ENCODE peak calls at places on chromosome 14, in seven cellular contexts. W, S, V, F, H, U and D are unnamed samples.

GRCh38 chr14:100295376-100296105 is 10.7 kb downstream of the SLC25A29 start:
- DNase-seq in F (no peak), S (no peak), V (no peak), U (no peak), W (no peak), H (no peak), D (peak)

GRCh38 chr14:93909429-93910128 is 17.6 kb upstream of the FAM181A start:
- DNase-seq in W (no peak), H (no peak), F (peak), S (no peak), U (no peak), V (no peak), D (no peak)

GRCh38 chr14:48974994-48975393 is 611.2 kb downstream of the RPS29 start:
- DNase-seq in V (no peak), S (no peak), U (no peak), W (peak), H (no peak), F (no peak), D (no peak)

GRCh38 chr14:104149617-104150141 is 11.3 kb downstream of the KIF26A start:
- DNase-seq in U (no peak), W (no peak), F (peak), S (peak), H (peak), V (peak), D (no peak)

GRCh38 chr14:32004300-32004699 is 72.8 kb upstream of the ARHGAP5 start:
- DNase-seq in U (no peak), H (no peak), F (peak), S (no peak), W (no peak), V (no peak), D (peak)

GRCh38 chr14:60508707-60509437 is at the start of gene SIX6:
- DNase-seq in F (peak), H (peak), W (no peak), V (peak), U (peak), S (peak), D (peak)

GRCh38 chr14:22391908-22392307 is 197.1 kb downstream of the DAD1 start:
- DNase-seq in U (peak), F (peak), H (no peak), V (no peak), W (peak), S (peak), D (peak)

GRCh38 chr14:75831971-75832370 is 149.8 kb downstream of the TGFB3 start:
- DNase-seq in U (peak), V (no peak), F (no peak), S (no peak), H (no peak), W (no peak), D (no peak)

GRCh38 chr14:55339770-55340169 is 68.5 kb downstream of the FBXO34 start:
- DNase-seq in F (peak), S (no peak), U (peak), W (no peak), V (no peak), H (no peak), D (no peak)

GRCh38 chr14:77097006-77097688 is 911 bp upstream of the CIPC start:
- DNase-seq in V (no peak), U (peak), H (no peak), S (no peak), W (no peak), F (no peak), D (peak)

GRCh38 chr14:63308723-63309317 is 9.9 kb downstream of the GPHB5 start:
- DNase-seq in W (peak), H (no peak), S (peak), F (peak), V (no peak), U (peak), D (no peak)

GRCh38 chr14:56633544-56633943 is 53.9 kb downstream of the TMEM260 start:
- DNase-seq in H (no peak), F (no peak), V (no peak), U (peak), W (no peak), S (no peak), D (no peak)

GRCh38 chr14:105340821-105341408 is 26.4 kb downstream of the PACS2 start:
- DNase-seq in F (no peak), H (peak), U (peak), V (no peak), W (no peak), S (no peak), D (no peak)

GRCh38 chr14:33432407-33433023 is 493.8 kb downstream of the NPAS3 start:
- DNase-seq in W (peak), V (no peak), F (peak), H (no peak), U (peak), S (no peak), D (no peak)

GRCh38 chr14:102095231-102095870 is 8.5 kb upstream of the HSP90AA1 start:
- DNase-seq in U (peak), H (no peak), S (no peak), W (no peak), V (no peak), F (no peak), D (peak)

GRCh38 chr14:95515523-95516517 is 630 bp downstream of the SYNE3 start:
- DNase-seq in V (peak), W (peak), S (peak), H (peak), F (peak), U (peak), D (peak)

GRCh38 chr14:101796479-101796878 is 35.0 kb downstream of the PPP2R5C start:
- DNase-seq in F (no peak), V (no peak), H (no peak), U (no peak), W (no peak), S (no peak), D (no peak)

GRCh38 chr14:92917041-92917940 is 5.7 kb upstream of the CHGA start:
- DNase-seq in V (no peak), S (no peak), U (no peak), H (no peak), W (no peak), F (no peak), D (peak)

GRCh38 chr14:71751264-71751663 is 181.0 kb upstream of the RGS6 start:
- DNase-seq in S (no peak), U (peak), W (no peak), H (no peak), F (no peak), V (no peak), D (no peak)

GRCh38 chr14:55256586-55256985 is 14.6 kb upstream of the FBXO34 start:
- DNase-seq in S (no peak), U (no peak), F (no peak), W (no peak), V (no peak), H (no peak), D (no peak)

GRCh38 chr14:20503905-20504304 is 1.4 kb upstream of the RNASE10 start:
- DNase-seq in V (no peak), W (no peak), F (no peak), S (no peak), H (no peak), U (no peak), D (no peak)

DNA sequence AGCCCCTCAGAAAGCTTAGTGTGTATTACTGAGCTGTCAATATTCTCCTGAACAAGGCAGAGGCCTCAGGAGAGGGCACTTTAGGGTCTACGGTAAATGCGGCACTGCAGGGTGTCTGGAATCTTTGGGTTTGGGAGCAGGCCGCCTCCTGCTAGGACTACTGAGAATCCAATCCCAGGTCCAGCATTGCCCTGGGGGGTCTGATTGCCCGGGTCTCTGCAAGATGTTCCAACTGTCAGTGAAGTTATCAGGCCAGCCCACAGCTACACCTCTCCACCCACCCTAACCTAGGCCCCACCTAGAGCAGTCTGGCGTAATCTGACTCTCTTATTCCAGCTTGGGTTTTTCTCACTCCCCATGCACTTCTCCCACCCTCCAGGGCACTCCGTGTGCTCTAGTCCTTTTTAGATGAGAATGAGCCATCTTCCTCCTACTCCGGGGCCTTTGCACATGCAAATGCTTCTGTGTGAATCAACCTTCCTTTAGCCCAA is 4.4 kb upstream of the ZFP36L1 start:
- DNase-seq in S (peak), W (no peak), U (no peak), V (no peak), F (no peak), H (no peak), D (peak)
- H3K27ac ChIP-seq in S (peak), W (peak), U (peak), V (peak), F (peak), H (peak), D (peak)

DNA sequence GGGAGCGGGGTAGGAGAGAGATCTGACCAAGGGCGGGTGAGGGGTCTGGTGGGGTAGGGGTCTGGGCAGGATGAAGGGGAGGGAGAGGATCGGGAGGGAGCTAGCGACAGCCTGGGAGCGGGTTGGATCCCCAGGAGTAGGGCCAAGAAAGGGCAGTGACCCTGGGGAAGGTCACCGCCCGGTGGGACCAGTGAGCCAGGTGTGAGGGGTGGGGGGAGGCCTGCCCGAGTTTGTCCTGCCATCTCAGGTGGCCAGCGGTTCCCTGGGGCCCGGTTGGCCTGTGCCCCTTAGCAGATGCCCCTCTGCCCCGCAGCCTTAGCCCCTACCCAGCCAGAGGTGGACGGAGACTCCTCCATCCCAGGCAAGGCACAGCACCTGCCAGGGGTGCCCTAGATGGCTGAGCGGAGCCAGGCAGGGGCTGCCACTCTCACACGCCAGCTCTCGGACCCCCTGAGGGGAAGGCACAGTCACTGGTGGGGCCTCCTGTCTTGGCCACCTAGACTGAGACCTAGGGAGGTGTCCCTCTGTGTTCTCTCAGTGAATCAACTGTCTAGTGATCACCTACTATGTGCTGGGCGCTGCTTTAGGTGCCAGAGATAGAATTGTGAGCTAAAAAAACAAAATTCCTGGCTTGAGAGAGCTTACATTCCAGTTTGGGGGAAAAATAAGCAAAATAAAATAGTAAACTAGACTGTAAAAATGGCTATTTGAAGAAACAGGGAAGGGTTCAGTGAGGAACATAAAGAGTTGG is 631 bp upstream of the TTC7B start:
- DNase-seq in U (no peak), V (no peak), F (no peak), H (no peak), W (no peak), S (no peak), D (peak)
- H3K27ac ChIP-seq in U (no peak), V (no peak), F (no peak), H (peak), W (no peak), S (no peak), D (no peak)

GRCh38 chr14:25015761-25016160 is 34.2 kb downstream of the STXBP6 start:
- DNase-seq in F (no peak), H (no peak), S (no peak), U (no peak), W (no peak), V (no peak), D (no peak)

GRCh38 chr14:25017562-25017961 is 32.4 kb downstream of the STXBP6 start:
- DNase-seq in H (no peak), V (no peak), S (no peak), F (no peak), U (no peak), W (no peak), D (no peak)

GRCh38 chr14:25010471-25010870 is 39.5 kb downstream of the STXBP6 start:
- DNase-seq in V (no peak), H (no peak), W (no peak), F (no peak), U (no peak), S (no peak), D (no peak)

GRCh38 chr14:25011095-25011494 is 38.9 kb downstream of the STXBP6 start:
- DNase-seq in V (no peak), U (no peak), S (no peak), F (no peak), H (no peak), W (no peak), D (no peak)

DNA sequence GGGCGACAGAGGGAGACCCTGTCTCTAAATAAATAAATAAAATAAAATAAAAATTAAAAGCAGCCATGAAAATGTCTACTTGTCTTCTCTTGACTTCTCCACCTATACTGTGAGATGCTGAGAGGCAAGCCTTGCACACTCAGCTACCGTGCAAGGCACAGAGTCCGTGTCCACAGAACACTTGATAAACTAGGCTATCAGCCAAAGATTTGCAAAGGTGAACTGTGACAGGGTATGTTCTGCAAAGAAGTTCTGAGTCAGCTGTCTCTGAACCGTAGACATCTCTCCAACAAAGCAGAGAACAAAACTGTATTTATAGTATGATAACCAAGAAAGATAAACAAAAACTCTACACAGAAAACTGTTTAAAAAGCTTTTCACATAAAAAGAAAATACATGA is 35.5 kb downstream of the STXBP6 start:
- DNase-seq in H (no peak), V (no peak), F (no peak), U (peak), W (no peak), S (no peak), D (no peak)
- H3K27ac ChIP-seq in H (no peak), V (no peak), F (no peak), U (no peak), W (no peak), S (no peak), D (no peak)

GRCh38 chr14:37595809-37596595 is 573 bp downstream of the TTC6 start:
- DNase-seq in V (no peak), U (peak), F (no peak), H (peak), S (peak), W (no peak), D (peak)

GRCh38 chr14:37594916-37595808 is at the start of the genes FOXA1 and TTC6:
- DNase-seq in S (peak), U (peak), V (no peak), F (peak), W (no peak), H (peak), D (peak)

GRCh38 chr14:37592288-37593274 is 2.5 kb downstream of the FOXA1 start:
- DNase-seq in V (no peak), U (no peak), H (peak), S (peak), F (no peak), W (no peak), D (peak)

GRCh38 chr14:37593496-37594237 is 1.4 kb downstream of the FOXA1 start:
- DNase-seq in S (no peak), V (no peak), H (no peak), W (no peak), F (no peak), U (no peak), D (peak)

GRCh38 chr14:37594238-37594915 is 672 bp downstream of the FOXA1 start:
- DNase-seq in U (peak), V (no peak), H (peak), F (peak), W (peak), S (peak), D (peak)
- H3K27ac ChIP-seq in U (no peak), V (no peak), H (peak), F (no peak), W (no peak), S (no peak), D (no peak)